ENCODE peak calls at places on chromosomes 12 and 14, in nine cellular contexts. O is iPS DF 6.9; A is naive thymus-derived CD4-positive, alpha-beta T cell; H is A673; V is mammary epithelial cell; Q is fibroblast of the aortic adventitia; W is coronary artery; R is heart left ventricle; L is CD8-positive, alpha-beta memory T cell. X is an unnamed sample.

GRCh38 chr12:128449146-128449894 is 182.3 kb downstream of the TMEM132C start:
- DNase-seq in L (no peak), W (no peak), Q (no peak), O (no peak), H (peak), A (no peak), R (no peak), V (peak), X (no peak)

GRCh38 chr12:109714913-109715244 is 1.3 kb downstream of the FAM222A start:
- DNase-seq in W (no peak), R (no peak), V (no peak), L (no peak), A (no peak), Q (no peak), H (no peak), O (no peak), X (no peak)

GRCh38 chr14:63039800-63040380 is 5.4 kb downstream of the KCNH5 start:
- DNase-seq in L (no peak), V (peak), O (no peak), Q (peak), A (no peak), W (no peak), H (peak), R (no peak), X (peak)

GRCh38 chr12:80805106-80805505 is 88.4 kb downstream of the MYF5 start:
- DNase-seq in W (no peak), V (no peak), A (no peak), L (no peak), O (no peak), H (no peak), R (no peak), Q (no peak), X (no peak)

GRCh38 chr12:2924019-2924418 is 33.3 kb downstream of the TULP3 start:
- DNase-seq in A (no peak), O (no peak), V (peak), W (no peak), R (no peak), L (no peak), Q (peak), H (no peak), X (no peak)

GRCh38 chr14:75340921-75341320 is 62.3 kb downstream of the FOS start:
- DNase-seq in W (peak), R (peak), V (no peak), Q (no peak), H (peak), L (no peak), O (no peak), A (no peak), X (no peak)

GRCh38 chr12:93886533-93887511 is 209.6 kb downstream of the CRADD start:
- DNase-seq in O (no peak), V (no peak), A (no peak), Q (peak), W (no peak), H (no peak), L (no peak), R (no peak), X (no peak)

GRCh38 chr14:50943943-50944646 is at the start of gene PYGL:
- DNase-seq in R (peak), W (peak), A (peak), L (no peak), V (peak), H (peak), Q (peak), O (no peak), X (no peak)

GRCh38 chr12:62214847-62215246 is 45.4 kb upstream of the USP15 start:
- DNase-seq in H (no peak), L (no peak), O (no peak), V (no peak), Q (no peak), A (no peak), R (no peak), W (no peak), X (no peak)

GRCh38 chr14:75911883-75912282 is 69.9 kb downstream of the TGFB3 start:
- DNase-seq in Q (peak), W (no peak), L (no peak), A (no peak), O (no peak), V (no peak), R (no peak), H (no peak), X (no peak)

GRCh38 chr12:16325426-16325825 is 22.0 kb upstream of the MGST1 start:
- DNase-seq in Q (no peak), A (no peak), O (no peak), L (no peak), V (no peak), R (no peak), H (no peak), W (no peak), X (no peak)

DNA sequence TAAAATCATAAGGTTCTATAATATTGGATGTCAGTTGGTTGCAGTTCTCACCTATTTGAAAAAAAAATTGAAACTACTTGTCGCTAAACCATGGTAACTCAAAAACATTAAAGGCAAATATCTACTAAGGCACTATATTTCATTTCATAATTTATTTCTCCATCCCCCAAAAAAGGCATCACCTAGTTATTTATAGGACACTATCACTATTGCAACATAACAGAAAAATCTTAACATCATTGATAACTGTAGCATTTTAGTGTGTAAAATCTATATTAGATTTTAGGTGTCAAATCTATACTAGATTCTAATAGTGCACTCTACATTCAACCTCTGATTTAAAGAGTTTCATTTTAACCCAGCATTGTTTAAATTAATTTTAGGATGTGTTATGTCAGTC is 1.7 kb downstream of the SPTSSA start:
- DNase-seq in L (no peak), W (no peak), V (no peak), A (no peak), H (no peak), R (no peak), O (no peak), Q (no peak), X (no peak)
- H3K4me3 ChIP-seq in L (no peak), W (no peak), V (peak), A (no peak), H (peak), R (peak), O (no peak), Q (peak), X (no peak)

DNA sequence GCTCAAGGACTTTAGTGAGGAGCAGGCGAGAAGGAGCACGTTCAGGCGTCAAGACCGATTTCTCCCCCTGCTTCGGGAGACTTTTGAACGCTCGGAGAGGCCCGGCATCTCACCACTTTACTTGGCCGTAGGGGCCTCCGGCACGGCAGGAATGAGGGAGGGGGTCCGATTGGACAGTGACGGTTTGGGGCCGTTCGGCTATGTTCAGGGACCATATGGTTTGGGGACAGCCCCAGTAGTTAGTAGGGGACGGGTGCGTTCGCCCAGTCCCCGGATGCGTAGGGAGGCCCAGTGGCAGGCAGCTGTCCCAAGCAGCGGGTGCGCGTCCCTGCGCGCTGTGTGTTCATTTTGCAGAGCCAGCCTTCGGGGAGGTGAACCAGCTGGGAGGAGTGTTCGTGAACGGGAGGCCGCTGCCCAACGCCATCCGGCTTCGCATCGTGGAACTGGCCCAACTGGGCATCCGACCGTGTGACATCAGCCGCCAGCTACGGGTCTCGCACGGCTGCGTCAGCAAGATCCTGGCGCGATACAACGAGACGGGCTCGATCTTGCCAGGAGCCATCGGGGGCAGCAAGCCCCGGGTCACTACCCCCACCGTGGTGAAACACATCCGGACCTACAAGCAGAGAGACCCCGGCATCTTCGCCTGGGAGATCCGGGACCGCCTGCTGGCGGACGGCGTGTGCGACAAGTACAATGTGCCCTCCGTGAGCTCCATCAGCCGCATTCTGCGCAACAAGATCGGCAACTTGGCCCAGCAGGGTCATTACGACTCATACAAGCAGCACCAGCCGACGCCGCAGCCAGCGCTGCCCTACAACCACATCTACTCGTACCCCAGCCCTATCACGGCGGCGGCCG is 1.1 kb downstream of the PAX9 start:
- DNase-seq in H (peak), W (no peak), Q (no peak), L (no peak), V (no peak), O (no peak), A (no peak), R (no peak), X (no peak)
- H3K4me3 ChIP-seq in H (peak), W (peak), Q (no peak), L (no peak), V (peak), O (peak), A (no peak), R (peak), X (peak)

GRCh38 chr14:64209428-64210165 is 84.6 kb downstream of the ESR2 start:
- DNase-seq in R (peak), A (no peak), W (no peak), V (no peak), O (no peak), H (no peak), L (no peak), Q (peak), X (peak)
- H3K4me3 ChIP-seq in R (no peak), A (no peak), W (no peak), V (no peak), O (no peak), H (no peak), L (no peak), Q (no peak), X (no peak)

DNA sequence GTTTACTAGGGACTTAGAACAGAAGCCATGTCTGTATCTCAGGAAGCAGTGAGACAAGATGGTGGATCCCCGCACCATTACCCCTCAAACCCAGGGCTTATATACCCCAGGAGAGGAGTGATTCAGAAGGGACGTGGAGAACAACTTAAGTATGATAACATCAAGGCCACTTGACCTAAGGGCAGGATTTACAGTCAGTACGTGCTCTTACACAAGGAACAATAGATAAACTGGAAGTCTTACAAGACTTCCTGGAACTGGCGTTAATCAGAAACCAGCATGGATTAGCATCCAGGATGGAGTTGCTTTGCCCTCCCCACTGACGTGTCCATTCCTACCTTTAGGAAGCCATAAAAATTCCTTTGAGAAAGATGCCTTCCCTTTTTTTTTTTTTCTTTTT is 8.6 kb upstream of the ETFBKMT start:
- DNase-seq in A (no peak), L (no peak), Q (peak), V (no peak), W (no peak), R (no peak), H (no peak), O (no peak), X (no peak)
- H3K4me3 ChIP-seq in A (no peak), L (no peak), Q (no peak), V (no peak), W (no peak), R (no peak), H (no peak), O (no peak), X (no peak)

GRCh38 chr14:52220924-52221802 is 46.3 kb upstream of the PTGDR start:
- DNase-seq in W (no peak), L (no peak), R (no peak), Q (no peak), H (no peak), O (no peak), V (no peak), A (no peak), X (no peak)
- H3K4me3 ChIP-seq in W (peak), L (peak), R (peak), Q (no peak), H (no peak), O (no peak), V (no peak), A (peak), X (no peak)

DNA sequence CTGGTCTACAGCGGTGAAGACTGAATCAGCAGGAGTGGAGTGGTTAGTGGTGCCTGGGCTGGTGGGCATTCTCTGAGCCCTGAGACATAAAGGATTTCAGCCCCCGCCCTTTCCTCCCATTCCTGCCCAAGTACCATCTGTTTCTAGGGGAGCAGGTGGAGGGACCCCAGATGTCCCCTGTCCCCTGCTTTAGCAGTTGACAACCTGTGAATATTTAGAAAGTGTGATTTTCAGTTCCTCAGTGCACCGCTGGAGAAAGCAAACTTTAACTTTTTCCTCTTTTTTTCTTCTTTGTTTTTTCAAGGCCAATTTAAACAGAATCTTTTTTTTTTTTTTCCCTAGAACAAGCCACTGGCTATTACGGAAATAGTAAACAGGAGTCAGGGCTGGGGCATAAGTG is 163.8 kb upstream of the MYL2 start:
- DNase-seq in Q (no peak), O (no peak), W (no peak), R (no peak), V (no peak), H (no peak), L (no peak), A (no peak), X (no peak)
- H3K4me3 ChIP-seq in Q (no peak), O (no peak), W (no peak), R (no peak), V (no peak), H (no peak), L (no peak), A (no peak), X (no peak)

GRCh38 chr14:49206832-49207231 is 379.3 kb downstream of the RPS29 start:
- DNase-seq in R (no peak), Q (no peak), W (no peak), O (no peak), H (no peak), L (no peak), A (no peak), V (no peak), X (no peak)

GRCh38 chr14:49212721-49213120 is 373.5 kb downstream of the RPS29 start:
- DNase-seq in O (no peak), W (no peak), Q (no peak), A (no peak), V (no peak), R (no peak), L (no peak), H (no peak), X (no peak)

GRCh38 chr14:49203676-49204075 is 382.5 kb downstream of the RPS29 start:
- DNase-seq in W (no peak), A (no peak), L (no peak), H (no peak), V (no peak), O (no peak), R (no peak), Q (no peak), X (no peak)

GRCh38 chr14:49207451-49207850 is 378.7 kb downstream of the RPS29 start:
- DNase-seq in W (no peak), H (no peak), A (no peak), V (no peak), L (no peak), Q (no peak), R (no peak), O (no peak), X (no peak)
- H3K4me3 ChIP-seq in W (no peak), H (no peak), A (no peak), V (no peak), L (no peak), Q (no peak), R (no peak), O (no peak), X (no peak)